ENCODE peak calls at places on chromosomes 7 and 10, in ten cellular contexts. I is breast epithelium, F is suprapubic skin, U is right lobe of liver, C is K562, S is uterus, R is testis, P is A549, G is body of pancreas, W is heart left ventricle. K is an unnamed sample.

GRCh38 chr7:102197161-102197560 is 89.5 kb upstream of the SH2B2 start:
- DNase-seq in I (no peak), F (no peak), U (no peak), C (no peak), S (no peak), R (no peak), P (no peak), G (no peak), W (no peak), K (no peak)

GRCh38 chr10:59508296-59508695 is 145.9 kb upstream of the FAM13C start:
- DNase-seq in I (no peak), F (no peak), U (no peak), C (no peak), S (no peak), R (no peak), P (no peak), G (no peak), W (no peak), K (no peak)

GRCh38 chr10:14820775-14821154 is 17.1 kb downstream of the CDNF start:
- DNase-seq in I (no peak), F (no peak), U (no peak), C (no peak), S (no peak), R (no peak), P (peak; percentile 92), G (no peak), W (no peak), K (no peak)

GRCh38 chr10:51244739-51245138 is 170.5 kb downstream of the PRKG1 start:
- DNase-seq in I (no peak), F (no peak), U (no peak), C (no peak), S (no peak), R (no peak), P (no peak), G (no peak), W (no peak), K (no peak)

GRCh38 chr7:121302214-121302745 is 26.5 kb upstream of the WNT16 start:
- DNase-seq in I (no peak), F (no peak), U (no peak), C (no peak), S (no peak), R (no peak), P (no peak), G (no peak), W (no peak), K (no peak)

GRCh38 chr7:69735582-69735981 is 137.3 kb downstream of the AUTS2 start:
- DNase-seq in I (no peak), F (no peak), U (no peak), C (no peak), S (no peak), R (no peak), P (no peak), G (no peak), W (no peak), K (no peak)

GRCh38 chr7:85821926-85822325 is 635.1 kb upstream of the SEMA3D start:
- DNase-seq in I (no peak), F (no peak), U (no peak), C (no peak), S (no peak), R (no peak), P (no peak), G (no peak), W (no peak), K (no peak)

GRCh38 chr7:151990567-151990966 is 34.3 kb downstream of the GALNTL5 start:
- DNase-seq in I (no peak), F (no peak), U (no peak), C (no peak), S (no peak), R (no peak), P (peak; percentile 12), G (no peak), W (no peak), K (no peak)

GRCh38 chr10:74174533-74174932 is 23.5 kb downstream of the ADK start:
- DNase-seq in I (no peak), F (no peak), U (no peak), C (no peak), S (no peak), R (no peak), P (no peak), G (no peak), W (no peak), K (no peak)

GRCh38 chr7:145050415-145050814 is 214.6 kb upstream of the TPK1 start:
- DNase-seq in I (no peak), F (no peak), U (no peak), C (no peak), S (no peak), R (no peak), P (no peak), G (no peak), W (no peak), K (no peak)

GRCh38 chr7:75993689-75994387 is 557 bp downstream of the TMEM120A start:
- DNase-seq in I (peak; percentile 25), F (no peak), U (peak; percentile 94), C (peak; percentile 76), S (peak; percentile 79), R (peak; percentile 83), P (peak; percentile 56), G (peak; percentile 69), W (peak; percentile 77), K (peak; percentile 31)

GRCh38 chr7:75996476-75996875 is 2.1 kb upstream of the TMEM120A start:
- DNase-seq in I (no peak), F (no peak), U (no peak), C (no peak), S (no peak), R (no peak), P (no peak), G (no peak), W (no peak), K (no peak)

GRCh38 chr7:75995996-75996395 is 1.6 kb upstream of the TMEM120A start:
- DNase-seq in I (no peak), F (no peak), U (no peak), C (no peak), S (no peak), R (no peak), P (no peak), G (no peak), W (no peak), K (no peak)

GRCh38 chr7:75995052-75995471 is 667 bp upstream of the TMEM120A start:
- DNase-seq in I (no peak), F (no peak), U (no peak), C (no peak), S (peak; percentile 50), R (no peak), P (no peak), G (no peak), W (no peak), K (no peak)

DNA sequence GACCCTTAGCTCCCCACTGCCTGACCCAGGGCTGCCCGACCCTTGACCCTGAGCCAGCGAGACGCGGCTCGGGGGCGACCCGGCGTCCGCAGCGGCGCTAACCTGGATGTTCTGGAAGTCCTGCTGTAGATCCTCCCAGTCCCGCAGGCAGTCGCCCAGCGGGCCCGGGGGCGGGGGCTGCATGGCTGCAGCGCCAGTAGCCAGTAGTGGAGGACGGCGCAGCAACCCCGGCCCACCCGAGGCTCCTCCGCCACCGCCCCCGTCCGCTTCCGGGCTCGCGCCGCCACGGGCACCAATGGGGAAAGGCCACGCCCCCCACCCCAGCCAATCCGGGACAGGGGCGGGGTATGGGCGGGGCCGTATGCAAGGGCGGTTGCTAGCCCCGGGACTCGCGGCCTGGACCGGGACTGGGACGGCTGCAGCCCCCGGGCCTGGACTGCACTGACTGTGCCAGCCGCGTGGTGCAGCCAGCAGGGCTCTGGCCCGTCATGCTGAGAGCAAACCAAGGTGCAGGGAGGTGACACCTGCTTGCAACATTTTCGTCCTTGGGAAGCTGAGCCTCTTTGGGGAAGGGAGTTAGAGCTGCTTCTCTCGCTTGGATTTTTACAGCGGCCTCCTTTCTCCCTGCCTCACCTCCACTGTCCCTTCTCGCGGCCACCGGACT is at the start of gene TMEM120A:
- DNase-seq in I (peak; percentile 90), F (peak; percentile 98), U (peak; percentile 98), C (peak; percentile 100), S (peak; percentile 97), R (peak; percentile 97), P (peak; percentile 87), G (peak; percentile 98), W (peak; percentile 98), K (peak; percentile 98)
- TF ChIP-seq POLR2A in I (peak; percentile 6), F (no peak), U (peak; percentile 96), C (peak; percentile 82), S (peak; percentile 79), R (no peak), P (peak; percentile 76), G (peak; percentile 88), W (peak; percentile 46), K (peak; percentile 91)

GRCh38 chr10:103542764-103543616 is 49.5 kb downstream of the NEURL1 start:
- DNase-seq in I (no peak), F (peak; percentile 53), U (no peak), C (peak; percentile 29), S (peak; percentile 54), R (peak; percentile 53), P (peak; percentile 48), G (peak; percentile 63), W (no peak), K (peak; percentile 55)

GRCh38 chr10:103544657-103545310 is 51.3 kb downstream of the NEURL1 start:
- DNase-seq in I (no peak), F (peak; percentile 68), U (no peak), C (no peak), S (no peak), R (no peak), P (no peak), G (no peak), W (no peak), K (peak; percentile 36)

GRCh38 chr10:103545366-103545765 is 51.9 kb downstream of the NEURL1 start:
- DNase-seq in I (no peak), F (peak; percentile 57), U (peak; percentile 76), C (no peak), S (no peak), R (no peak), P (no peak), G (no peak), W (no peak), K (no peak)

GRCh38 chr10:103545771-103546281 is 52.3 kb downstream of the NEURL1 start:
- DNase-seq in I (no peak), F (peak; percentile 65), U (peak; percentile 89), C (no peak), S (no peak), R (no peak), P (no peak), G (peak; percentile 86), W (no peak), K (no peak)

GRCh38 chr10:103543617-103544525 is 50.4 kb downstream of the NEURL1 start:
- DNase-seq in I (no peak), F (peak; percentile 69), U (no peak), C (no peak), S (no peak), R (no peak), P (no peak), G (no peak), W (no peak), K (no peak)
- H3K4me1 ChIP-seq in I (peaks cover 8% of the 10 kb centered on the region), F (peaks cover 9% of the 10 kb centered on the region), U (peaks cover 24% of the 10 kb centered on the region), C (peaks cover 5% of the 10 kb centered on the region), S (peaks cover 15% of the 10 kb centered on the region), R (peaks cover 5% of the 10 kb centered on the region), P (peaks cover 4% of the 10 kb centered on the region), G (peaks cover 69% of the 10 kb centered on the region), W (no peaks in the 10 kb centered on the region), K (peaks cover 4% of the 10 kb centered on the region)

GRCh38 chr7:129952653-129953560 is at the start of gene UBE2H:
- DNase-seq in I (peak; percentile 92), F (peak; percentile 93), U (peak; percentile 95), C (peak; percentile 99), S (peak; percentile 93), R (peak; percentile 96), P (peak; percentile 92), G (peak; percentile 92), W (peak; percentile 92), K (peak; percentile 96)
- TF ChIP-seq POLR2A in I (peak; percentile 81), F (no peak), U (peak; percentile 94), C (peak; percentile 73), S (peak; percentile 99), R (peak; percentile 100), P (peak; percentile 81), G (peak; percentile 93), W (peak; percentile 99), K (peak; percentile 98)

GRCh38 chr7:40305229-40305628 is 170.4 kb downstream of the SUGCT start:
- DNase-seq in I (no peak), F (no peak), U (no peak), C (no peak), S (no peak), R (no peak), P (no peak), G (no peak), W (no peak), K (no peak)
- H3K4me1 ChIP-seq in I (no peaks in the 10 kb centered on the region), F (no peaks in the 10 kb centered on the region), U (no peaks in the 10 kb centered on the region), C (no peaks in the 10 kb centered on the region), S (no peaks in the 10 kb centered on the region), R (no peaks in the 10 kb centered on the region), P (no peaks in the 10 kb centered on the region), G (no peaks in the 10 kb centered on the region), W (no peaks in the 10 kb centered on the region), K (no peaks in the 10 kb centered on the region)

K was measured in Peyer's patch.